ENCODE peak calls at places on chromosomes 5 and 9, in nine cellular contexts. One of them, this sample, is unnamed.

GRCh38 chr9:16884952-16885513 is 14.6 kb upstream of the BNC2 start:
- DNase-seq in transverse colon: peak; percentile 23
- DNase-seq in mesenchymal stem cell: peak; percentile 86
- DNase-seq in stimulated activated CD8-positive, alpha-beta memory T cell treated with anti-CD3 and anti-CD28 coated beads, Interleukin-4, amount 100 ng/mL, for 24 hours: no peak
- DNase-seq in NCI-H82: no peak
- DNase-seq in AG08395: peak; percentile 71
- DNase-seq in MCF 10A: no peak
- DNase-seq in GOT3: no peak
- DNase-seq in putamen: no peak
- DNase-seq in this sample: no peak

GRCh38 chr5:64954518-64954917 is 185.8 kb downstream of the CWC27 start:
- DNase-seq in stimulated activated CD8-positive, alpha-beta memory T cell treated with anti-CD3 and anti-CD28 coated beads, Interleukin-4, amount 100 ng/mL, for 24 hours: no peak
- DNase-seq in putamen: no peak
- DNase-seq in mesenchymal stem cell: no peak
- DNase-seq in GOT3: no peak
- DNase-seq in MCF 10A: no peak
- DNase-seq in NCI-H82: no peak
- DNase-seq in transverse colon: no peak
- DNase-seq in AG08395: no peak
- DNase-seq in this sample: no peak

GRCh38 chr9:97567182-97567893 is 65.8 kb downstream of the TSTD2 start:
- DNase-seq in MCF 10A: no peak
- DNase-seq in mesenchymal stem cell: no peak
- DNase-seq in transverse colon: no peak
- DNase-seq in stimulated activated CD8-positive, alpha-beta memory T cell treated with anti-CD3 and anti-CD28 coated beads, Interleukin-4, amount 100 ng/mL, for 24 hours: no peak
- DNase-seq in putamen: no peak
- DNase-seq in AG08395: no peak
- DNase-seq in NCI-H82: no peak
- DNase-seq in GOT3: no peak
- DNase-seq in this sample: no peak

GRCh38 chr5:61732796-61733195 is 400.7 kb downstream of the ZSWIM6 start:
- DNase-seq in stimulated activated CD8-positive, alpha-beta memory T cell treated with anti-CD3 and anti-CD28 coated beads, Interleukin-4, amount 100 ng/mL, for 24 hours: no peak
- DNase-seq in NCI-H82: no peak
- DNase-seq in mesenchymal stem cell: no peak
- DNase-seq in transverse colon: no peak
- DNase-seq in AG08395: no peak
- DNase-seq in MCF 10A: no peak
- DNase-seq in putamen: peak; percentile 49
- DNase-seq in GOT3: no peak
- DNase-seq in this sample: no peak

GRCh38 chr5:126645132-126645531 is 44.4 kb downstream of the PHAX start:
- DNase-seq in GOT3: no peak
- DNase-seq in stimulated activated CD8-positive, alpha-beta memory T cell treated with anti-CD3 and anti-CD28 coated beads, Interleukin-4, amount 100 ng/mL, for 24 hours: no peak
- DNase-seq in mesenchymal stem cell: no peak
- DNase-seq in MCF 10A: peak; percentile 17
- DNase-seq in AG08395: no peak
- DNase-seq in NCI-H82: no peak
- DNase-seq in transverse colon: no peak
- DNase-seq in putamen: no peak
- DNase-seq in this sample: no peak

GRCh38 chr9:16100596-16101091 is 547.8 kb downstream of the CCDC171 start:
- DNase-seq in stimulated activated CD8-positive, alpha-beta memory T cell treated with anti-CD3 and anti-CD28 coated beads, Interleukin-4, amount 100 ng/mL, for 24 hours: no peak
- DNase-seq in transverse colon: peak; percentile 11
- DNase-seq in NCI-H82: peak; percentile 6
- DNase-seq in MCF 10A: no peak
- DNase-seq in putamen: no peak
- DNase-seq in AG08395: no peak
- DNase-seq in mesenchymal stem cell: peak; percentile 77
- DNase-seq in GOT3: no peak
- DNase-seq in this sample: no peak

GRCh38 chr9:124467410-124468060 is 17.3 kb downstream of the ADGRD2 start:
- DNase-seq in transverse colon: no peak
- DNase-seq in putamen: no peak
- DNase-seq in AG08395: no peak
- DNase-seq in mesenchymal stem cell: no peak
- DNase-seq in GOT3: no peak
- DNase-seq in NCI-H82: no peak
- DNase-seq in MCF 10A: no peak
- DNase-seq in stimulated activated CD8-positive, alpha-beta memory T cell treated with anti-CD3 and anti-CD28 coated beads, Interleukin-4, amount 100 ng/mL, for 24 hours: no peak
- DNase-seq in this sample: no peak

GRCh38 chr9:19409406-19410194 is 791 bp downstream of the ACER2 start:
- DNase-seq in AG08395: peak; percentile 7
- DNase-seq in putamen: no peak
- DNase-seq in NCI-H82: no peak
- DNase-seq in mesenchymal stem cell: peak; percentile 29
- DNase-seq in MCF 10A: peak; percentile 37
- DNase-seq in stimulated activated CD8-positive, alpha-beta memory T cell treated with anti-CD3 and anti-CD28 coated beads, Interleukin-4, amount 100 ng/mL, for 24 hours: peak; percentile 0
- DNase-seq in transverse colon: peak; percentile 27
- DNase-seq in GOT3: no peak
- DNase-seq in this sample: no peak

GRCh38 chr9:27329292-27329691 is 32.3 kb upstream of the EQTN start:
- DNase-seq in NCI-H82: no peak
- DNase-seq in AG08395: no peak
- DNase-seq in putamen: peak; percentile 64
- DNase-seq in stimulated activated CD8-positive, alpha-beta memory T cell treated with anti-CD3 and anti-CD28 coated beads, Interleukin-4, amount 100 ng/mL, for 24 hours: no peak
- DNase-seq in transverse colon: no peak
- DNase-seq in MCF 10A: no peak
- DNase-seq in mesenchymal stem cell: no peak
- DNase-seq in GOT3: no peak
- DNase-seq in this sample: no peak

GRCh38 chr5:41246376-41246775 is 33.0 kb upstream of the C6 start:
- DNase-seq in stimulated activated CD8-positive, alpha-beta memory T cell treated with anti-CD3 and anti-CD28 coated beads, Interleukin-4, amount 100 ng/mL, for 24 hours: no peak
- DNase-seq in mesenchymal stem cell: peak; percentile 14
- DNase-seq in GOT3: no peak
- DNase-seq in AG08395: no peak
- DNase-seq in transverse colon: no peak
- DNase-seq in putamen: no peak
- DNase-seq in MCF 10A: peak; percentile 91
- DNase-seq in NCI-H82: no peak
- DNase-seq in this sample: no peak

GRCh38 chr5:149221731-149222342 is 49.8 kb upstream of the AFAP1L1 start:
- DNase-seq in MCF 10A: no peak
- DNase-seq in AG08395: no peak
- DNase-seq in stimulated activated CD8-positive, alpha-beta memory T cell treated with anti-CD3 and anti-CD28 coated beads, Interleukin-4, amount 100 ng/mL, for 24 hours: no peak
- DNase-seq in putamen: no peak
- DNase-seq in NCI-H82: no peak
- DNase-seq in transverse colon: no peak
- DNase-seq in mesenchymal stem cell: peak; percentile 55
- DNase-seq in GOT3: no peak
- DNase-seq in this sample: no peak

GRCh38 chr9:36064448-36065037 is 27.8 kb downstream of the RECK start:
- DNase-seq in NCI-H82: no peak
- DNase-seq in MCF 10A: no peak
- DNase-seq in AG08395: peak; percentile 18
- DNase-seq in stimulated activated CD8-positive, alpha-beta memory T cell treated with anti-CD3 and anti-CD28 coated beads, Interleukin-4, amount 100 ng/mL, for 24 hours: no peak
- DNase-seq in putamen: no peak
- DNase-seq in mesenchymal stem cell: no peak
- DNase-seq in transverse colon: no peak
- DNase-seq in GOT3: no peak
- DNase-seq in this sample: no peak

GRCh38 chr5:17238521-17239041 is 21.1 kb downstream of the BASP1 start:
- DNase-seq in mesenchymal stem cell: peak; percentile 49
- DNase-seq in AG08395: peak; percentile 48
- DNase-seq in putamen: no peak
- DNase-seq in stimulated activated CD8-positive, alpha-beta memory T cell treated with anti-CD3 and anti-CD28 coated beads, Interleukin-4, amount 100 ng/mL, for 24 hours: no peak
- DNase-seq in transverse colon: no peak
- DNase-seq in MCF 10A: no peak
- DNase-seq in NCI-H82: no peak
- DNase-seq in GOT3: no peak
- DNase-seq in this sample: no peak

GRCh38 chr9:136178773-136179075 is 26.2 kb downstream of the LHX3 start:
- DNase-seq in mesenchymal stem cell: no peak
- DNase-seq in putamen: no peak
- DNase-seq in NCI-H82: no peak
- DNase-seq in GOT3: no peak
- DNase-seq in transverse colon: no peak
- DNase-seq in MCF 10A: no peak
- DNase-seq in stimulated activated CD8-positive, alpha-beta memory T cell treated with anti-CD3 and anti-CD28 coated beads, Interleukin-4, amount 100 ng/mL, for 24 hours: no peak
- DNase-seq in AG08395: no peak
- DNase-seq in this sample: no peak

GRCh38 chr5:122615146-122615545 is 159.7 kb upstream of the SNX2 start:
- DNase-seq in mesenchymal stem cell: no peak
- DNase-seq in transverse colon: no peak
- DNase-seq in stimulated activated CD8-positive, alpha-beta memory T cell treated with anti-CD3 and anti-CD28 coated beads, Interleukin-4, amount 100 ng/mL, for 24 hours: no peak
- DNase-seq in AG08395: no peak
- DNase-seq in NCI-H82: no peak
- DNase-seq in GOT3: no peak
- DNase-seq in putamen: no peak
- DNase-seq in MCF 10A: no peak
- DNase-seq in this sample: no peak

GRCh38 chr5:139666551-139666950 is 18.4 kb downstream of the CXXC5 start:
- DNase-seq in MCF 10A: no peak
- DNase-seq in putamen: no peak
- DNase-seq in mesenchymal stem cell: no peak
- DNase-seq in AG08395: no peak
- DNase-seq in stimulated activated CD8-positive, alpha-beta memory T cell treated with anti-CD3 and anti-CD28 coated beads, Interleukin-4, amount 100 ng/mL, for 24 hours: no peak
- DNase-seq in GOT3: no peak
- DNase-seq in NCI-H82: no peak
- DNase-seq in transverse colon: no peak
- DNase-seq in this sample: no peak

GRCh38 chr5:152560508-152561137 is 155.5 kb upstream of the NMUR2 start:
- DNase-seq in NCI-H82: peak; percentile 88
- DNase-seq in stimulated activated CD8-positive, alpha-beta memory T cell treated with anti-CD3 and anti-CD28 coated beads, Interleukin-4, amount 100 ng/mL, for 24 hours: peak; percentile 5
- DNase-seq in transverse colon: peak; percentile 46
- DNase-seq in AG08395: peak; percentile 40
- DNase-seq in GOT3: no peak
- DNase-seq in MCF 10A: peak; percentile 82
- DNase-seq in mesenchymal stem cell: peak; percentile 45
- DNase-seq in putamen: peak; percentile 61
- DNase-seq in this sample: no peak

GRCh38 chr5:9540791-9541190 is 5.1 kb downstream of the SEMA5A start:
- DNase-seq in NCI-H82: no peak
- DNase-seq in transverse colon: no peak
- DNase-seq in mesenchymal stem cell: peak; percentile 48
- DNase-seq in putamen: no peak
- DNase-seq in MCF 10A: no peak
- DNase-seq in GOT3: no peak
- DNase-seq in AG08395: no peak
- DNase-seq in stimulated activated CD8-positive, alpha-beta memory T cell treated with anti-CD3 and anti-CD28 coated beads, Interleukin-4, amount 100 ng/mL, for 24 hours: no peak
- DNase-seq in this sample: no peak

GRCh38 chr9:73011346-73011745 is 58.5 kb upstream of the ALDH1A1 start:
- DNase-seq in putamen: no peak
- DNase-seq in GOT3: no peak
- DNase-seq in NCI-H82: no peak
- DNase-seq in mesenchymal stem cell: no peak
- DNase-seq in transverse colon: no peak
- DNase-seq in AG08395: peak; percentile 81
- DNase-seq in stimulated activated CD8-positive, alpha-beta memory T cell treated with anti-CD3 and anti-CD28 coated beads, Interleukin-4, amount 100 ng/mL, for 24 hours: no peak
- DNase-seq in MCF 10A: peak; percentile 23
- DNase-seq in this sample: no peak

GRCh38 chr9:68631811-68632210 is 73.2 kb upstream of the PIP5K1B start:
- DNase-seq in AG08395: no peak
- DNase-seq in MCF 10A: peak; percentile 9
- DNase-seq in GOT3: no peak
- DNase-seq in NCI-H82: no peak
- DNase-seq in stimulated activated CD8-positive, alpha-beta memory T cell treated with anti-CD3 and anti-CD28 coated beads, Interleukin-4, amount 100 ng/mL, for 24 hours: no peak
- DNase-seq in mesenchymal stem cell: no peak
- DNase-seq in putamen: no peak
- DNase-seq in transverse colon: no peak
- DNase-seq in this sample: no peak

GRCh38 chr5:61409568-61409967 is 77.5 kb downstream of the ZSWIM6 start:
- DNase-seq in NCI-H82: no peak
- DNase-seq in MCF 10A: peak; percentile 77
- DNase-seq in mesenchymal stem cell: peak; percentile 96
- DNase-seq in GOT3: no peak
- DNase-seq in putamen: peak; percentile 58
- DNase-seq in transverse colon: no peak
- DNase-seq in stimulated activated CD8-positive, alpha-beta memory T cell treated with anti-CD3 and anti-CD28 coated beads, Interleukin-4, amount 100 ng/mL, for 24 hours: no peak
- DNase-seq in AG08395: peak; percentile 83
- DNase-seq in this sample: no peak

GRCh38 chr9:12538842-12539584 is 154.2 kb upstream of the TYRP1 start:
- DNase-seq in NCI-H82: peak; percentile 37
- DNase-seq in transverse colon: no peak
- DNase-seq in MCF 10A: no peak
- DNase-seq in putamen: no peak
- DNase-seq in GOT3: no peak
- DNase-seq in stimulated activated CD8-positive, alpha-beta memory T cell treated with anti-CD3 and anti-CD28 coated beads, Interleukin-4, amount 100 ng/mL, for 24 hours: no peak
- DNase-seq in AG08395: no peak
- DNase-seq in mesenchymal stem cell: no peak
- DNase-seq in this sample: no peak

GRCh38 chr5:61020415-61020814 is 75.4 kb downstream of the NDUFAF2 start:
- DNase-seq in AG08395: no peak
- DNase-seq in putamen: no peak
- DNase-seq in NCI-H82: no peak
- DNase-seq in mesenchymal stem cell: peak; percentile 35
- DNase-seq in transverse colon: no peak
- DNase-seq in GOT3: no peak
- DNase-seq in stimulated activated CD8-positive, alpha-beta memory T cell treated with anti-CD3 and anti-CD28 coated beads, Interleukin-4, amount 100 ng/mL, for 24 hours: no peak
- DNase-seq in MCF 10A: peak; percentile 89
- DNase-seq in this sample: no peak

This sample was measured in stimulated activated effector memory CD8-positive, alpha-beta T cell treated with anti-CD3 and anti-CD28 coated beads, Interleukin-12 subunit alpha, Interleukin-12 subunit beta, amount 100 ng/mL, for 72 hours.